ENCODE peak calls at places on chromosomes 6 and 20, in five cellular contexts. H is esophagus squamous epithelium, Q is ovary, A is neuronal stem cell, V is pancreas. P is an unnamed sample. For H3K9me3, the result is how much of the 10 kb centered on the place peaks cover.

GRCh38 chr6:168650686-168651085 is 209.7 kb downstream of the SMOC2 start:
- DNase-seq in Q (peak), H (no peak), A (no peak), V (peak), P (no peak)

GRCh38 chr6:24489881-24490280 is 503 bp upstream of the GPLD1 start:
- DNase-seq in Q (no peak), V (no peak), A (no peak), H (no peak), P (peak)

GRCh38 chr20:39571171-39571570 is 609.0 kb downstream of the DHX35 start:
- DNase-seq in Q (no peak), V (no peak), A (no peak), H (no peak), P (no peak)

GRCh38 chr20:48307277-48307676 is 520.5 kb downstream of the PREX1 start:
- DNase-seq in V (no peak), H (no peak), A (no peak), Q (no peak), P (no peak)

GRCh38 chr20:2879148-2879547 is 5.9 kb downstream of the PTPRA start:
- DNase-seq in A (no peak), Q (no peak), H (no peak), V (no peak), P (no peak)

GRCh38 chr20:19757487-19757972 is 528 bp upstream of the RIN2 start:
- DNase-seq in A (peak), H (no peak), Q (peak), V (peak), P (peak)

GRCh38 chr6:135537782-135538301 is 40.3 kb upstream of the AHI1 start:
- DNase-seq in A (no peak), H (no peak), V (no peak), Q (no peak), P (no peak)

GRCh38 chr20:49924247-49924646 is 8.9 kb upstream of the SPATA2 start:
- DNase-seq in A (no peak), Q (no peak), H (no peak), V (no peak), P (no peak)

GRCh38 chr6:97665410-97665809 is 382.4 kb upstream of the MMS22L start:
- DNase-seq in H (no peak), A (no peak), Q (no peak), V (no peak), P (no peak)

GRCh38 chr6:73798592-73798991 is 102.6 kb downstream of the CD109 start:
- DNase-seq in A (no peak), H (no peak), Q (no peak), V (peak), P (no peak)

GRCh38 chr6:29905286-29905685 is 37.0 kb upstream of the HLA-A start:
- DNase-seq in H (no peak), A (no peak), V (no peak), Q (no peak), P (no peak)

GRCh38 chr6:156449128-156449527 is 328.1 kb upstream of the ARID1B start:
- DNase-seq in V (peak), H (no peak), A (no peak), Q (no peak), P (no peak)

GRCh38 chr6:129923520-129923919 is 62.4 kb upstream of the TMEM244 start:
- DNase-seq in V (no peak), H (no peak), A (no peak), Q (no peak), P (no peak)

GRCh38 chr20:14093652-14094051 is 98.3 kb downstream of the MACROD2 start:
- DNase-seq in H (no peak), Q (no peak), V (peak), A (no peak), P (no peak)

GRCh38 chr6:36598326-36598725 is 4.2 kb downstream of the SRSF3 start:
- DNase-seq in A (no peak), Q (no peak), H (no peak), V (no peak), P (no peak)

GRCh38 chr6:106118835-106119443 is 32.8 kb downstream of the PRDM1 start:
- DNase-seq in A (no peak), H (no peak), V (no peak), Q (no peak), P (no peak)

GRCh38 chr6:36118550-36119107 is 11.7 kb upstream of the MAPK13 start:
- DNase-seq in V (no peak), Q (no peak), A (no peak), H (no peak), P (no peak)

GRCh38 chr6:5094327-5094726 is 9.2 kb downstream of the PPP1R3G start:
- DNase-seq in Q (no peak), A (no peak), H (no peak), V (no peak), P (no peak)

GRCh38 chr20:47951521-47951951 is 166.3 kb upstream of the SULF2 start:
- DNase-seq in A (no peak), H (no peak), V (no peak), Q (no peak), P (no peak)

GRCh38 chr6:157524735-157525134 is 143.7 kb downstream of the ZDHHC14 start:
- DNase-seq in V (no peak), A (no peak), H (no peak), Q (no peak), P (no peak)

GRCh38 chr6:123091091-123091895 is 95.3 kb downstream of the CLVS2 start:
- DNase-seq in V (no peak), Q (no peak), H (no peak), A (no peak), P (no peak)

GRCh38 chr20:43941476-43942212 is 27.0 kb downstream of the TOX2 start:
- DNase-seq in A (no peak), V (no peak), Q (no peak), H (no peak), P (no peak)

GRCh38 chr6:150250826-150251225 is 108.0 kb downstream of the PPP1R14C start:
- DNase-seq in Q (no peak), A (no peak), H (no peak), V (no peak), P (no peak)

GRCh38 chr6:7559651-7560385 is 18.3 kb downstream of the DSP start:
- DNase-seq in H (no peak), V (no peak), Q (no peak), A (no peak), P (no peak)

GRCh38 chr20:51496964-51497363 is 45.6 kb downstream of the NFATC2 start:
- DNase-seq in A (no peak), Q (peak), H (no peak), V (no peak), P (no peak)

GRCh38 chr20:47411161-47411560 is 54.7 kb upstream of the ZMYND8 start:
- DNase-seq in H (no peak), Q (no peak), V (no peak), A (no peak), P (peak)

GRCh38 chr6:71139249-71139648 is 149.4 kb upstream of the OGFRL1 start:
- DNase-seq in H (no peak), V (no peak), Q (no peak), A (no peak), P (no peak)

DNA sequence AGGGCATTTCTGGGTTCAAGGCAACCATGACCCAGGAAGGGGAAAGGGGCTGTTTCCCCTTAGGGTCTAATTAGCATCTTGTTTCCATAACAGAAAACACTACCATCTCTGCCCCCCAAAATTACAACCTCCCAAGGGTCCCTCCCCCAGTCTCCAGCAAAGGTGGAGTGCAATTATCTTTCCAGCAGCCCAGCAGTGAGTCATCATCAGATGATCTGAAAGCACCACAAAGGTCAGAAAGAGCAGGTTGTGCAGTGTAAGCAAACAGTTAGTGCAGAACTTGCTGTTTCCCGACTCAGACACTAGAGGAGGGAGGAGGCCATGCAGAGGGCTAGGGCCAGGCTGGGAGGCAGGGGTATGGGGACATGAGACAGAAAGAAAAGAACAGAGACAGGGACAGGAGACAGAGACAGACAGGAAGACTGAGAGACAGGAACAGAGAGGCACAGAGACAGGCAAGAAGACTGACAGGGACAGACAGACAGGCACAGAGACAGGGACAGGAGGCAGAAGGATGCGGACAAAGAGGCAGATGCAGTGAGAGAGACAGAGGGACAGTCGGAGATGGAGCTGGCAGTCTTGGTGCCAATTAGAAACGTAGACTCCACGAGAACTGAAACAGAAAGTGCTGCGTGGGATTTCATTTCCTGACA is 62.5 kb downstream of the PYGB start:
- DNase-seq in A (no peak), V (peak), H (peak), Q (no peak), P (no peak)
- H3K4me3 ChIP-seq in A (no peak), V (no peak), H (peak), Q (peak), P (peak)

GRCh38 chr6:154537942-154538341 is 27.5 kb upstream of the CNKSR3 start:
- DNase-seq in A (no peak), H (no peak), V (no peak), Q (no peak), P (no peak)

GRCh38 chr6:154539593-154540269 is 29.2 kb upstream of the CNKSR3 start:
- DNase-seq in A (no peak), Q (no peak), V (no peak), H (no peak), P (no peak)

GRCh38 chr6:154543638-154544037 is 33.2 kb upstream of the CNKSR3 start:
- DNase-seq in A (no peak), H (no peak), Q (no peak), V (no peak), P (no peak)

GRCh38 chr6:154538664-154539235 is 28.3 kb upstream of the CNKSR3 start:
- DNase-seq in V (no peak), Q (no peak), H (no peak), A (no peak), P (no peak)

GRCh38 chr6:154542747-154543146 is 32.3 kb upstream of the CNKSR3 start:
- DNase-seq in V (no peak), H (no peak), Q (no peak), A (peak), P (no peak)
- H3K9me3 ChIP-seq in V (under half), H (under half), Q (under half), A (under half), P (under half)

DNA sequence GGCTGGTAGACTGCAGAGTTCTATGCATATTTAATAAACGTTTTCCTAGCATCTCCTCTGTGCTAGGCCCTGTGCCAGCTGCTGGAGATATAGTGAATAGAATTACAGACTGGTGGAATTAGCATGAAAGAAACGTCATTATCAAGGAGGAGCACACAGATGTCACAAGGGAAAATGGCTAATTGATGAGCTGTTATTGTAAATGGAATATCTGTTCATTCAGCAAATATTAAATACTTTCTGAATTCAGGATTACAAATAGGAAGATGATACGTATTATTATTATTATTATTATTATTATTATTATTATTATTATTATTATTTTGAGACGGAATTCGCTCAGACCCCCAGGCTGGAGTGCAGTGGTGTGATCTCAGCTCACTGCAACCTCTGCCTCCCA is 1.2 kb downstream of the AAR2 start:
- DNase-seq in H (no peak), V (no peak), Q (no peak), A (no peak), P (no peak)
- H3K27ac ChIP-seq in H (peak), V (no peak), Q (no peak), A (no peak), P (no peak)

GRCh38 chr6:53426544-53427270 is 78.0 kb upstream of the ELOVL5 start:
- DNase-seq in A (no peak), Q (no peak), V (no peak), H (no peak), P (no peak)
- H3K4me3 ChIP-seq in A (no peak), Q (no peak), V (no peak), H (no peak), P (no peak)

GRCh38 chr20:30487947-30488926 is 769.2 kb upstream of the DEFB115 start:
- DNase-seq in A (no peak), V (no peak), Q (no peak), H (no peak), P (no peak)

GRCh38 chr20:30485331-30486102 is 771.9 kb upstream of the DEFB115 start:
- DNase-seq in V (no peak), Q (no peak), H (no peak), A (no peak), P (no peak)

GRCh38 chr20:30484749-30485070 is 772.8 kb upstream of the DEFB115 start:
- DNase-seq in V (no peak), A (no peak), H (no peak), Q (no peak), P (no peak)

GRCh38 chr20:30486103-30486478 is 771.4 kb upstream of the DEFB115 start:
- DNase-seq in A (no peak), H (no peak), V (no peak), Q (no peak), P (no peak)

GRCh38 chr20:30484009-30484748 is 773.3 kb upstream of the DEFB115 start:
- DNase-seq in A (no peak), Q (no peak), H (no peak), V (no peak), P (no peak)
- H3K9me3 ChIP-seq in A (under half), Q (under half), H (under half), V (under half), P (under half)

DNA sequence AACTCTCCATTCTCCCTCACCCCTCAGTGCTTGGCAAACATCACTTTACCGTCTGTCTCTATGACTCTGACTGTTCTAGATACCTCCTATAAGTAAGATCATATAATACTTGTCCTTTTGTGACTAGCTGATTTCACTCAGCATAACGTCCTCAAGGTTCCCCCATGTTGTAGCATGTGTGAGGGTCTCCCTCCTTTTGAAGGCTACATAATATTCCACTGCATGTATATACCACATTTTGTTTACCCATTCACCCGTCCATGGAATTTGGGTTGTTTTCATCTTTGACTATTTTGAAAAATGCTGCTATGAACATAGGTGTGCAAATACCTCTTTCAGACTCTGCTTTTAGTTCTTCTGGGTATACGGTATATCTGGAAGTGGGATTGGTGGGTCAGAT is 28.3 kb downstream of the CTCFL start:
- DNase-seq in H (no peak), Q (no peak), A (no peak), V (no peak), P (no peak)
- H3K27ac ChIP-seq in H (no peak), Q (no peak), A (no peak), V (no peak), P (no peak)

GRCh38 chr20:9919271-9920014 is 80.6 kb upstream of the PAK5 start:
- DNase-seq in H (no peak), A (no peak), Q (no peak), V (no peak), P (no peak)
- H3K4me3 ChIP-seq in H (no peak), A (no peak), Q (no peak), V (no peak), P (no peak)

DNA sequence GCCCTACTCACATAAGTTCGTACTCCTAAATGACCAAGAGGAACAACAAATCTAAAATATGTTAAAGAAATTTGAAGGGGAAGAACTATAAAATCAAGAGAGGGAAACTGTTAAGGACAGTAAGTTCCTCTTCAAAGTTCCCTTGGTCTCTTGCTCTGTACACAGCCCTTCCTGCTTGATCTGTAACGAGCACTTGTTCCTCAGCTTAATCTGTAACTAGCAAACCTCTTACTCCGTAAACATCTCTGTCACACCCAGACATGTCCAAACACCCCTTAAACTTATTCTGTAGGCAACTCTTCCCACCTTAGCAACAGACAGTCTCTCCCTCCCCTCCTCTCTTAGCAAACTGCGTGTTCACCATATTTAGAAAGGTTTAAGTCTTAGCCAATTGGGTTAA is 29.9 kb downstream of the PLN start:
- DNase-seq in H (no peak), V (no peak), Q (no peak), A (no peak), P (no peak)
- H3K9me3 ChIP-seq in H (under half), V (under half), Q (under half), A (half or more), P (under half)

GRCh38 chr6:161434921-161435411 is 161.1 kb upstream of the AGPAT4 start:
- DNase-seq in V (peak), H (no peak), A (no peak), Q (no peak), P (no peak)
- H3K27ac ChIP-seq in V (peak), H (no peak), A (peak), Q (no peak), P (peak)

P was measured in heart right ventricle.